ENCODE peak calls at places on chromosomes 13 and 19, in eight cellular contexts. U is activated CD8-positive, alpha-beta T cell treated with anti-CD3 and anti-CD28 coated beads, Interleukin-2, amount 10 ng/mL, durations not matched to agents 7 days and 5 days; T is CD8-positive, alpha-beta T cell; L is effector memory CD8-positive, alpha-beta T cell; R is K562; Q is activated T-cell treated with anti-CD3 and anti-CD28 coated beads, Interleukin-2, amount 50 U/mL, for 72 hours; E is psoas muscle; K is gastroesophageal sphincter. W is an unnamed sample.

GRCh38 chr19:827314-827709 is 325 bp upstream of the AZU1 start:
- ATAC-seq in U (no peak), T (no peak), L (no peak), R (no peak), Q (no peak), E (no peak), K (no peak), W (peak; percentile 7)

GRCh38 chr13:40494513-40494912 is 171.9 kb downstream of the FOXO1 start:
- ATAC-seq in U (peak; percentile 43), T (peak; percentile 53), L (peak; percentile 58), R (no peak), Q (peak; percentile 45), E (no peak), K (no peak), W (no peak)

GRCh38 chr19:52638601-52639000 is 446 bp upstream of the ZNF83 start:
- ATAC-seq in U (peak; percentile 28), T (peak; percentile 1), L (peak; percentile 5), R (peak; percentile 34), Q (peak; percentile 24), E (no peak), K (peak; percentile 57), W (no peak)

GRCh38 chr19:34904521-34904845 is 22.2 kb upstream of the ZNF30 start:
- ATAC-seq in U (no peak), T (no peak), L (no peak), R (no peak), Q (no peak), E (no peak), K (no peak), W (no peak)

GRCh38 chr13:32503727-32504126 is 34.9 kb downstream of the N4BP2L2 start:
- ATAC-seq in U (no peak), T (no peak), L (no peak), R (no peak), Q (no peak), E (no peak), K (no peak), W (no peak)

GRCh38 chr13:50636007-50636704 is 207.3 kb downstream of the DLEU7 start:
- ATAC-seq in U (no peak), T (no peak), L (no peak), R (peak; percentile 57), Q (no peak), E (no peak), K (peak; percentile 25), W (no peak)

GRCh38 chr13:39036212-39036611 is 1.7 kb downstream of the PROSER1 start:
- ATAC-seq in U (no peak), T (no peak), L (no peak), R (no peak), Q (no peak), E (no peak), K (no peak), W (no peak)

GRCh38 chr13:20442370-20442769 is 83.3 kb downstream of the CRYL1 start:
- ATAC-seq in U (no peak), T (no peak), L (no peak), R (no peak), Q (no peak), E (no peak), K (no peak), W (no peak)

GRCh38 chr13:70384156-70384555 is 275.9 kb upstream of the KLHL1 start:
- ATAC-seq in U (no peak), T (no peak), L (no peak), R (no peak), Q (no peak), E (no peak), K (no peak), W (no peak)

GRCh38 chr19:50832666-50833065 is 708 bp downstream of the KLK15 start:
- ATAC-seq in U (no peak), T (no peak), L (no peak), R (no peak), Q (no peak), E (no peak), K (no peak), W (no peak)

GRCh38 chr19:50791594-50792245 is 1.5 kb downstream of the ACP4 start:
- ATAC-seq in U (no peak), T (no peak), L (no peak), R (no peak), Q (no peak), E (no peak), K (no peak), W (no peak)

GRCh38 chr19:1935484-1936208 is 5.3 kb upstream of the CSNK1G2 start:
- ATAC-seq in U (no peak), T (no peak), L (no peak), R (peak; percentile 53), Q (peak; percentile 31), E (peak; percentile 40), K (no peak), W (peak; percentile 35)

GRCh38 chr13:44758595-44759221 is 182.6 kb upstream of the TSC22D1 start:
- ATAC-seq in U (no peak), T (no peak), L (peak; percentile 12), R (no peak), Q (peak; percentile 94), E (peak; percentile 49), K (no peak), W (peak; percentile 93)

GRCh38 chr19:30817965-30818364 is 445.8 kb downstream of the ZNF536 start:
- ATAC-seq in U (no peak), T (no peak), L (no peak), R (no peak), Q (no peak), E (no peak), K (no peak), W (no peak)

W was measured in esophagus mucosa.